ENCODE peak calls at places on chromosomes 1 and 21, in four cellular contexts. V is K562, D is SK-N-SH, A is HepG2. Q is an unnamed sample.

GRCh38 chr1:22018583-22019559 is 17.4 kb downstream of the CELA3A start:
- DNase-seq in V (no peak), D (no peak), A (no peak), Q (no peak)

GRCh38 chr21:38802050-38803026 is 3.4 kb upstream of the ETS2 start:
- DNase-seq in V (no peak), D (no peak), A (peak; percentile 93), Q (no peak)

GRCh38 chr1:87916965-87917364 is 588.3 kb downstream of the LMO4 start:
- DNase-seq in V (no peak), D (no peak), A (peak; percentile 6), Q (no peak)

GRCh38 chr1:27412502-27412901 is 20.1 kb downstream of the GPR3 start:
- DNase-seq in V (no peak), D (no peak), A (no peak), Q (no peak)

GRCh38 chr1:160001440-160001839 is 30.4 kb downstream of the PIGM start:
- DNase-seq in V (no peak), D (no peak), A (no peak), Q (no peak)

GRCh38 chr1:19596719-19597462 is 47.2 kb upstream of the NBL1 start:
- DNase-seq in V (peak; percentile 98), D (peak; percentile 95), A (peak; percentile 99), Q (peak; percentile 96)

GRCh38 chr1:78672428-78672827 is 22.8 kb downstream of the IFI44 start:
- DNase-seq in V (no peak), D (no peak), A (no peak), Q (no peak)

GRCh38 chr1:192788184-192788583 is 20.7 kb upstream of the RGS2 start:
- DNase-seq in V (no peak), D (no peak), A (no peak), Q (no peak)

GRCh38 chr1:94325379-94326302 is 88.3 kb upstream of the ARHGAP29 start:
- DNase-seq in V (no peak), D (no peak), A (peak; percentile 75), Q (peak; percentile 92)

GRCh38 chr1:227895828-227896685 is 51.7 kb downstream of the WNT9A start:
- DNase-seq in V (no peak), D (no peak), A (peak; percentile 71), Q (no peak)

GRCh38 chr1:171805395-171806115 is 24.1 kb downstream of the METTL13 start:
- DNase-seq in V (no peak), D (no peak), A (no peak), Q (no peak)

GRCh38 chr21:44374601-44375280 is 21.3 kb downstream of the TRPM2 start:
- DNase-seq in V (no peak), D (no peak), A (no peak), Q (no peak)

GRCh38 chr1:12551584-12551983 is 66.4 kb downstream of the DHRS3 start:
- DNase-seq in V (no peak), D (no peak), A (no peak), Q (no peak)

GRCh38 chr1:204104331-204105222 is 31.7 kb downstream of the SOX13 start:
- DNase-seq in V (no peak), D (no peak), A (no peak), Q (no peak)

GRCh38 chr1:184892116-184892515 is 82.2 kb downstream of the NIBAN1 start:
- DNase-seq in V (no peak), D (no peak), A (no peak), Q (no peak)

GRCh38 chr1:165914136-165914798 is 86.9 kb downstream of the UCK2 start:
- DNase-seq in V (peak; percentile 81), D (peak; percentile 70), A (peak; percentile 67), Q (peak; percentile 54)

GRCh38 chr21:34830386-34831140 is 161.8 kb downstream of the CLIC6 start:
- DNase-seq in V (no peak), D (no peak), A (no peak), Q (no peak)

GRCh38 chr21:35864039-35864438 is 196.3 kb downstream of the SETD4 start:
- DNase-seq in V (no peak), D (no peak), A (no peak), Q (no peak)

GRCh38 chr1:184792450-184792969 is 37.9 kb upstream of the EDEM3 start:
- DNase-seq in V (no peak), D (no peak), A (peak; percentile 75), Q (peak; percentile 75)

GRCh38 chr1:203290261-203291089 is 14.8 kb upstream of the BTG2 start:
- DNase-seq in V (peak; percentile 92), D (peak; percentile 91), A (peak; percentile 53), Q (no peak)

GRCh38 chr1:43799656-43800629 is 92.6 kb downstream of the ST3GAL3 start:
- DNase-seq in V (no peak), D (no peak), A (no peak), Q (no peak)

GRCh38 chr1:109901508-109902145 is 9.0 kb upstream of the CSF1 start:
- DNase-seq in V (peak; percentile 92), D (no peak), A (peak; percentile 77), Q (no peak)

GRCh38 chr1:55848906-55849305 is 633.7 kb upstream of the USP24 start:
- DNase-seq in V (no peak), D (no peak), A (no peak), Q (no peak)

GRCh38 chr1:204454476-204454875 is 40.1 kb downstream of the PIK3C2B start:
- DNase-seq in V (no peak), D (no peak), A (no peak), Q (no peak)

GRCh38 chr1:112508242-112509004 is at the start of gene WNT2B:
- DNase-seq in V (peak; percentile 86), D (peak; percentile 85), A (peak; percentile 6), Q (no peak)

GRCh38 chr1:115323366-115324004 is 14.6 kb downstream of the NGF start:
- DNase-seq in V (no peak), D (no peak), A (no peak), Q (no peak)

GRCh38 chr1:180123463-180123936 is 31.2 kb upstream of the QSOX1 start:
- DNase-seq in V (no peak), D (no peak), A (no peak), Q (no peak)

GRCh38 chr21:42063206-42063577 is 7.9 kb upstream of the UMODL1 start:
- DNase-seq in V (no peak), D (no peak), A (no peak), Q (no peak)

GRCh38 chr1:198776602-198777029 is 137.8 kb downstream of the PTPRC start:
- DNase-seq in V (no peak), D (no peak), A (no peak), Q (no peak)

GRCh38 chr1:170510163-170510562 is 21.8 kb upstream of the GORAB start:
- DNase-seq in V (no peak), D (no peak), A (no peak), Q (no peak)

GRCh38 chr1:234778215-234779159 is 168.5 kb upstream of the IRF2BP2 start:
- DNase-seq in V (peak; percentile 51), D (no peak), A (no peak), Q (no peak)

GRCh38 chr1:58839147-58839795 is 55.4 kb upstream of the JUN start:
- DNase-seq in V (no peak), D (no peak), A (no peak), Q (no peak)

GRCh38 chr1:58839871-58840835 is 56.3 kb upstream of the JUN start:
- DNase-seq in V (no peak), D (no peak), A (no peak), Q (no peak)

GRCh38 chr1:58841455-58841854 is 57.6 kb upstream of the JUN start:
- DNase-seq in V (peak; percentile 68), D (no peak), A (no peak), Q (no peak)

GRCh38 chr1:58836396-58836795 is 52.5 kb upstream of the JUN start:
- DNase-seq in V (no peak), D (no peak), A (no peak), Q (no peak)

GRCh38 chr1:58837886-58838285 is 54.0 kb upstream of the JUN start:
- DNase-seq in V (no peak), D (no peak), A (no peak), Q (no peak)
- TF ChIP-seq ELF1 in V (no peak), D (no peak), A (no peak), Q (no peak)

GRCh38 chr21:37041706-37042271 is 31.1 kb downstream of the PIGP start:
- DNase-seq in V (no peak), D (no peak), A (no peak), Q (no peak)

GRCh38 chr21:37036177-37036576 is 29.7 kb downstream of the RIPPLY3 start:
- DNase-seq in V (no peak), D (no peak), A (no peak), Q (no peak)

GRCh38 chr21:37043818-37044217 is 29.1 kb downstream of the PIGP start:
- DNase-seq in V (no peak), D (no peak), A (no peak), Q (no peak)

GRCh38 chr21:37040212-37040611 is 32.7 kb downstream of the PIGP start:
- DNase-seq in V (no peak), D (no peak), A (no peak), Q (no peak)

DNA sequence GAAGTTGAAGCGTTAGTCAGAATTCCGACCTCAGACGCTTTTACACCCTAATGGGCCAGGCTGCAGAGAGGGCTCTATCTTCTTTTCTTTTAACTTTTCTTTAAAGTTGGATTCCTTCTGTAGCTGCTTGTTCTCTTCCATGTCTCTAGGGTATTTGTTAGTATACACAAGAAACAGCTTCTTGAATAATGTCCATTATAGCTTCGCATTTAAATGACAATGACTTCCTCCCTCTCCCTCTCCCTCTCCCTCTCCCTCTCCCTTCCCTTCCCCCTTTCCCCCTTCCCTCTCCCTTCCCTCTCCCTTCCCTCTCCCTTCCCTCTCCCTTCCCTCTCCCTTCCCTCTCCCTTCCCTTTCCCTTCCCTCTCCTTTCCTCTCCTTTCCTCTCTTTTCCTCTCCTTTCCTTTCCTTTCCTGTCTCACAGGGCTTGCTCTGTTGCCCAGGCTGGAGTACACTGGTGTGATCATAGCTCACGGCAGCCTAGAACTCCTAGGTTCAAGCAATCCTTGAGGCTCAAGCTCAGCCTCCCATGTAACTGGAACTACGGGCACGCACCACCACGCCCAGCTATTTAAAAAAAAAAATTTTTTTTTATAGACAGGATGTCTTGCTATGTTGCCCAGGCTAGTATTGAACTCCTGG is 33.1 kb downstream of the RIPPLY3 start:
- DNase-seq in V (no peak), D (no peak), A (no peak), Q (no peak)
- TF ChIP-seq ELF1 in V (no peak), D (no peak), A (no peak), Q (no peak)

GRCh38 chr1:35714921-35715567 is 3.6 kb downstream of the C1orf216 start:
- DNase-seq in V (no peak), D (no peak), A (no peak), Q (no peak)

GRCh38 chr1:35718492-35719336 is at the start of gene C1orf216:
- DNase-seq in V (peak; percentile 94), D (peak; percentile 90), A (no peak), Q (peak; percentile 18)

GRCh38 chr1:35715568-35716002 is 3.1 kb downstream of the C1orf216 start:
- DNase-seq in V (peak; percentile 79), D (peak; percentile 90), A (peak; percentile 68), Q (peak; percentile 72)

GRCh38 chr1:35717911-35718476 is 690 bp downstream of the C1orf216 start:
- DNase-seq in V (peak; percentile 77), D (peak; percentile 60), A (no peak), Q (peak; percentile 13)
- TF ChIP-seq ELF1 in V (no peak), D (no peak), A (no peak), Q (no peak)

DNA sequence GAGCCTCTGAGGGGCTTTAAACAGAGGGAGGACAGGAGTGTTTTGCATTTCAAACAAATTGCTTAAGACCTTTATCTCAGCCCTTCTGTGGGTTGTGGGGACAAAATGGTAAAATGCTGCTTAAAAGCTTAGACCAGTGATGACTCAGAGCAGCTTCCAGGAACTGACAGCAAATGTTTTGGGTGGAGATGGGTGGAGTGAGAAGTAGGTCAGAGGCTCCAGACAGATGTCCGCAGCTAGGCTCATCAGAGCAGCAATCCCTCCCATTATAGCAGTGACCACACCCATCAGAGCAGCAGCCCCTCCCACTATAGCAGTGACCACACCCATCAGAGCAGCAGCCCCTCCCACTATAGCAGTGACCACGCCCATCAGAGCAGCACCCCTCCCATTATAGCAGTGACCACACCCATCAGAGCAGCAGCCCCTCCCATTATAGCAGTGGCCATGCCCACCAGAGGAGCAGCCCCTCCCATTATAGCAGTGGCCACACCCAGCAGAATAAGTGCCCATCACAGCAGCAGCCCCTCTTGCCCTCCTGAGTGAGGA is 532.2 kb downstream of the MATN1 start:
- DNase-seq in V (peak; percentile 94), D (peak; percentile 34), A (no peak), Q (peak; percentile 37)
- TF ChIP-seq ELF1 in V (no peak), D (no peak), A (no peak), Q (no peak)